ENCODE peak calls at places on chromosomes 4 and X, in eight cellular contexts. One of them, this sample, is unnamed.

GRCh38 chr4:158169516-158169915 is 3.3 kb downstream of the GASK1B start:
- DNase-seq in BJ: no peak
- DNase-seq in GM06990: no peak
- DNase-seq in DND-41: no peak
- DNase-seq in bronchial epithelial cell: no peak
- DNase-seq in mesendoderm: no peak
- DNase-seq in WERI-Rb-1: peak; percentile 26
- DNase-seq in lung: no peak
- DNase-seq in this sample: no peak

GRCh38 chr4:6695660-6696581 is 2.2 kb downstream of the S100P start:
- DNase-seq in BJ: no peak
- DNase-seq in GM06990: no peak
- DNase-seq in DND-41: peak; percentile 69
- DNase-seq in bronchial epithelial cell: no peak
- DNase-seq in mesendoderm: no peak
- DNase-seq in WERI-Rb-1: no peak
- DNase-seq in lung: peak; percentile 60
- DNase-seq in this sample: peak; percentile 36

GRCh38 chr4:75715105-75715799 is 9.1 kb upstream of the USO1 start:
- DNase-seq in BJ: peak; percentile 46
- DNase-seq in GM06990: no peak
- DNase-seq in DND-41: no peak
- DNase-seq in bronchial epithelial cell: no peak
- DNase-seq in mesendoderm: peak; percentile 41
- DNase-seq in WERI-Rb-1: no peak
- DNase-seq in lung: peak; percentile 14
- DNase-seq in this sample: no peak

GRCh38 chrX:22365460-22365859 is 92.7 kb downstream of the CBLL2 start:
- DNase-seq in BJ: no peak
- DNase-seq in GM06990: no peak
- DNase-seq in DND-41: no peak
- DNase-seq in bronchial epithelial cell: peak; percentile 98
- DNase-seq in mesendoderm: no peak
- DNase-seq in WERI-Rb-1: no peak
- DNase-seq in lung: no peak
- DNase-seq in this sample: no peak

GRCh38 chrX:85327060-85327333 is 52.5 kb downstream of the POF1B start:
- DNase-seq in BJ: no peak
- DNase-seq in GM06990: no peak
- DNase-seq in DND-41: no peak
- DNase-seq in bronchial epithelial cell: no peak
- DNase-seq in mesendoderm: no peak
- DNase-seq in WERI-Rb-1: no peak
- DNase-seq in lung: no peak
- DNase-seq in this sample: no peak

GRCh38 chr4:17995165-17995564 is 26.4 kb downstream of the LCORL start:
- DNase-seq in BJ: no peak
- DNase-seq in GM06990: no peak
- DNase-seq in DND-41: no peak
- DNase-seq in bronchial epithelial cell: no peak
- DNase-seq in mesendoderm: no peak
- DNase-seq in WERI-Rb-1: no peak
- DNase-seq in lung: no peak
- DNase-seq in this sample: no peak

GRCh38 chr4:25982962-25983361 is 68.9 kb downstream of the SMIM20 start:
- DNase-seq in BJ: no peak
- DNase-seq in GM06990: no peak
- DNase-seq in DND-41: no peak
- DNase-seq in bronchial epithelial cell: no peak
- DNase-seq in mesendoderm: no peak
- DNase-seq in WERI-Rb-1: no peak
- DNase-seq in lung: no peak
- DNase-seq in this sample: no peak

GRCh38 chr4:107034982-107035710 is 967 bp downstream of the DKK2 start:
- DNase-seq in BJ: no peak
- DNase-seq in GM06990: no peak
- DNase-seq in DND-41: no peak
- DNase-seq in bronchial epithelial cell: no peak
- DNase-seq in mesendoderm: peak; percentile 62
- DNase-seq in WERI-Rb-1: peak; percentile 44
- DNase-seq in lung: no peak
- DNase-seq in this sample: peak; percentile 60

GRCh38 chr4:80361329-80361900 is 25.9 kb downstream of the CFAP299 start:
- DNase-seq in BJ: no peak
- DNase-seq in GM06990: no peak
- DNase-seq in DND-41: no peak
- DNase-seq in bronchial epithelial cell: peak; percentile 57
- DNase-seq in mesendoderm: peak; percentile 31
- DNase-seq in WERI-Rb-1: no peak
- DNase-seq in lung: no peak
- DNase-seq in this sample: peak; percentile 4

GRCh38 chr4:94127707-94128328 is 79.8 kb upstream of the SMARCAD1 start:
- DNase-seq in BJ: no peak
- DNase-seq in GM06990: no peak
- DNase-seq in DND-41: no peak
- DNase-seq in bronchial epithelial cell: peak; percentile 46
- DNase-seq in mesendoderm: peak; percentile 67
- DNase-seq in WERI-Rb-1: no peak
- DNase-seq in lung: no peak
- DNase-seq in this sample: peak; percentile 38

GRCh38 chrX:138704101-138704500 is 7.4 kb downstream of the FGF13 start:
- DNase-seq in BJ: no peak
- DNase-seq in GM06990: no peak
- DNase-seq in DND-41: no peak
- DNase-seq in bronchial epithelial cell: no peak
- DNase-seq in mesendoderm: no peak
- DNase-seq in WERI-Rb-1: no peak
- DNase-seq in lung: no peak
- DNase-seq in this sample: no peak

GRCh38 chrX:132364313-132364712 is 124.5 kb downstream of the MBNL3 start:
- DNase-seq in BJ: no peak
- DNase-seq in GM06990: no peak
- DNase-seq in DND-41: no peak
- DNase-seq in bronchial epithelial cell: peak; percentile 62
- DNase-seq in mesendoderm: no peak
- DNase-seq in WERI-Rb-1: no peak
- DNase-seq in lung: no peak
- DNase-seq in this sample: no peak

GRCh38 chrX:29215251-29215650 is 628.0 kb downstream of the IL1RAPL1 start:
- DNase-seq in BJ: no peak
- DNase-seq in GM06990: no peak
- DNase-seq in DND-41: no peak
- DNase-seq in bronchial epithelial cell: peak; percentile 17
- DNase-seq in mesendoderm: no peak
- DNase-seq in WERI-Rb-1: no peak
- DNase-seq in lung: no peak
- DNase-seq in this sample: no peak

GRCh38 chr4:30763337-30763736 is 43.2 kb downstream of the PCDH7 start:
- DNase-seq in BJ: no peak
- DNase-seq in GM06990: no peak
- DNase-seq in DND-41: no peak
- DNase-seq in bronchial epithelial cell: peak; percentile 73
- DNase-seq in mesendoderm: no peak
- DNase-seq in WERI-Rb-1: no peak
- DNase-seq in lung: no peak
- DNase-seq in this sample: no peak

GRCh38 chr4:41744572-41745291 is 3.8 kb downstream of the PHOX2B start:
- DNase-seq in BJ: no peak
- DNase-seq in GM06990: no peak
- DNase-seq in DND-41: no peak
- DNase-seq in bronchial epithelial cell: no peak
- DNase-seq in mesendoderm: no peak
- DNase-seq in WERI-Rb-1: no peak
- DNase-seq in lung: no peak
- DNase-seq in this sample: peak; percentile 39

GRCh38 chrX:153450949-153451277 is 5.1 kb upstream of the TREX2 start:
- DNase-seq in BJ: no peak
- DNase-seq in GM06990: no peak
- DNase-seq in DND-41: no peak
- DNase-seq in bronchial epithelial cell: no peak
- DNase-seq in mesendoderm: no peak
- DNase-seq in WERI-Rb-1: no peak
- DNase-seq in lung: no peak
- DNase-seq in this sample: peak; percentile 20

GRCh38 chr4:54872246-54872645 is 214.5 kb downstream of the KIT start:
- DNase-seq in BJ: peak; percentile 40
- DNase-seq in GM06990: no peak
- DNase-seq in DND-41: no peak
- DNase-seq in bronchial epithelial cell: no peak
- DNase-seq in mesendoderm: peak; percentile 6
- DNase-seq in WERI-Rb-1: no peak
- DNase-seq in lung: no peak
- DNase-seq in this sample: no peak

GRCh38 chrX:149831473-149831872 is 49.5 kb upstream of the MAGEA8 start:
- DNase-seq in BJ: no peak
- DNase-seq in GM06990: no peak
- DNase-seq in DND-41: no peak
- DNase-seq in bronchial epithelial cell: no peak
- DNase-seq in mesendoderm: peak; percentile 44
- DNase-seq in WERI-Rb-1: no peak
- DNase-seq in lung: no peak
- DNase-seq in this sample: no peak
- H3K4me3 ChIP-seq in BJ: no peak overlapping the region
- H3K4me3 ChIP-seq in GM06990: no peak overlapping the region
- H3K4me3 ChIP-seq in DND-41: no peak overlapping the region
- H3K4me3 ChIP-seq in bronchial epithelial cell: no peak overlapping the region
- H3K4me3 ChIP-seq in mesendoderm: no peak overlapping the region
- H3K4me3 ChIP-seq in WERI-Rb-1: no peak overlapping the region
- H3K4me3 ChIP-seq in lung: no peak overlapping the region
- H3K4me3 ChIP-seq in this sample: no peak overlapping the region

GRCh38 chr4:87975466-87975865 is at the start of gene SPP1:
- DNase-seq in BJ: no peak
- DNase-seq in GM06990: no peak
- DNase-seq in DND-41: peak; percentile 67
- DNase-seq in bronchial epithelial cell: no peak
- DNase-seq in mesendoderm: peak; percentile 91
- DNase-seq in WERI-Rb-1: no peak
- DNase-seq in lung: no peak
- DNase-seq in this sample: peak; percentile 64
- H3K27me3 ChIP-seq in BJ: no peaks in the 10 kb centered on the region
- H3K27me3 ChIP-seq in GM06990: no peaks in the 10 kb centered on the region
- H3K27me3 ChIP-seq in DND-41: peaks cover 27% of the 10 kb centered on the region
- H3K27me3 ChIP-seq in bronchial epithelial cell: peaks cover 2% of the 10 kb centered on the region
- H3K27me3 ChIP-seq in mesendoderm: no peaks in the 10 kb centered on the region
- H3K27me3 ChIP-seq in WERI-Rb-1: no peaks in the 10 kb centered on the region
- H3K27me3 ChIP-seq in lung: no peaks in the 10 kb centered on the region
- H3K27me3 ChIP-seq in this sample: no peaks in the 10 kb centered on the region

GRCh38 chr4:616911-617643 is 8.3 kb upstream of the PDE6B start:
- DNase-seq in BJ: no peak
- DNase-seq in GM06990: no peak
- DNase-seq in DND-41: no peak
- DNase-seq in bronchial epithelial cell: no peak
- DNase-seq in mesendoderm: no peak
- DNase-seq in WERI-Rb-1: no peak
- DNase-seq in lung: no peak
- DNase-seq in this sample: peak; percentile 38
- H3K36me3 ChIP-seq in BJ: no peaks in the 10 kb centered on the region
- H3K36me3 ChIP-seq in GM06990: no peaks in the 10 kb centered on the region
- H3K36me3 ChIP-seq in DND-41: no peaks in the 10 kb centered on the region
- H3K36me3 ChIP-seq in bronchial epithelial cell: no peaks in the 10 kb centered on the region
- H3K36me3 ChIP-seq in mesendoderm: no peaks in the 10 kb centered on the region
- H3K36me3 ChIP-seq in WERI-Rb-1: no peaks in the 10 kb centered on the region
- H3K36me3 ChIP-seq in lung: no peaks in the 10 kb centered on the region
- H3K36me3 ChIP-seq in this sample: no peaks in the 10 kb centered on the region

DNA sequence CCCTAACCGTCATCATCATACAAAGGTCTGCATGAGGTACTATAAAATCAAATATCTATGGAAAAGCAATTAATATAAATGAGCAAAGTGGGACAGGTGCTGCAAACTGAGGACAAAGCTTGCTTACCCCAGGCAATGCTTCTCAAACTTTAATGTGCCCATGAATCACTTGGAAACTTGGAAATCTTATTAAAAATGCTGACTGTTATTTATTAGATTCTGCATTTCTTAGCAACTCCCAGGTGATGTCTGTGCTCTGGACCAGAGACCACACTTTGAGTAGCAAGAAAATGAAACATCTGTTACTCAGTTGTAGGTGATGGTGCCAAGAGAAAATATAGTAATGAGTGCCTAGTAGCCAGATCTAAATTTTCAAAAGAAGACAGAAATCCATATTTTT is 890.4 kb upstream of the FTHL17 start:
- DNase-seq in BJ: no peak
- DNase-seq in GM06990: no peak
- DNase-seq in DND-41: no peak
- DNase-seq in bronchial epithelial cell: no peak
- DNase-seq in mesendoderm: no peak
- DNase-seq in WERI-Rb-1: no peak
- DNase-seq in lung: no peak
- DNase-seq in this sample: no peak
- H3K4me3 ChIP-seq in BJ: no peak overlapping the region
- H3K4me3 ChIP-seq in GM06990: no peak overlapping the region
- H3K4me3 ChIP-seq in DND-41: no peak overlapping the region
- H3K4me3 ChIP-seq in bronchial epithelial cell: no peak overlapping the region
- H3K4me3 ChIP-seq in mesendoderm: no peak overlapping the region
- H3K4me3 ChIP-seq in WERI-Rb-1: no peak overlapping the region
- H3K4me3 ChIP-seq in lung: no peak overlapping the region
- H3K4me3 ChIP-seq in this sample: no peak overlapping the region

This sample was measured in H7.